ENCODE peak calls at places on chromosomes 1 and 21, in five cellular contexts. S is SK-N-SH, D is vagina, Y is HL-60, C is endothelial cell of umbilical vein. F is an unnamed sample.
A peak's percentile ranks its signal among the peaks of the same experiment; 100 is the strongest.

GRCh38 chr1:226548281-226549093 is at the start of gene STUM:
- DNase-seq in D (no peak), S (peak; percentile 85), C (peak; percentile 23), Y (no peak), F (no peak)

GRCh38 chr1:243396876-243397275 is 141.0 kb downstream of the SDCCAG8 start:
- DNase-seq in Y (no peak), C (no peak), D (no peak), S (no peak), F (no peak)

GRCh38 chr1:204357551-204357950 is 2.2 kb downstream of the PLEKHA6 start:
- DNase-seq in Y (peak; percentile 30), C (peak; percentile 49), D (no peak), S (peak; percentile 33), F (no peak)

GRCh38 chr1:207890136-207890738 is 20.7 kb downstream of the CD34 start:
- DNase-seq in Y (no peak), S (no peak), D (peak; percentile 58), C (peak; percentile 99), F (no peak)

GRCh38 chr1:226642421-226642820 is 93.9 kb downstream of the STUM start:
- DNase-seq in S (no peak), D (no peak), C (no peak), Y (no peak), F (no peak)

GRCh38 chr1:202858306-202858705 is 30.6 kb downstream of the RABIF start:
- DNase-seq in S (no peak), D (peak; percentile 91), C (peak; percentile 53), Y (peak; percentile 76), F (no peak)

GRCh38 chr1:204994086-204994862 is 48.7 kb upstream of the CNTN2 start:
- DNase-seq in D (no peak), S (no peak), C (no peak), Y (no peak), F (no peak)

GRCh38 chr21:43775795-43776430 is at the start of gene CSTB:
- DNase-seq in Y (peak; percentile 74), C (peak; percentile 68), D (no peak), S (peak; percentile 95), F (peak; percentile 95)

GRCh38 chr1:44723496-44724407 is 7.2 kb downstream of the RNU5D-1 start:
- DNase-seq in Y (peak; percentile 77), C (no peak), S (no peak), D (no peak), F (no peak)

GRCh38 chr1:10635385-10635896 is 160.7 kb downstream of the PEX14 start:
- DNase-seq in S (peak; percentile 49), D (no peak), Y (peak; percentile 34), C (no peak), F (no peak)

GRCh38 chr21:40049031-40049958 is 182.1 kb downstream of the PCP4 start:
- DNase-seq in C (no peak), D (no peak), Y (no peak), S (no peak), F (peak; percentile 79)

GRCh38 chr21:38879912-38880577 is 74.3 kb downstream of the ETS2 start:
- DNase-seq in D (no peak), C (no peak), Y (no peak), S (no peak), F (no peak)

GRCh38 chr21:34939673-34940321 is 109.3 kb downstream of the RUNX1 start:
- DNase-seq in S (no peak), Y (peak; percentile 35), D (no peak), C (no peak), F (no peak)

GRCh38 chr1:219639843-219640606 is 27.1 kb upstream of the ZC3H11B start:
- DNase-seq in S (no peak), Y (no peak), C (no peak), D (no peak), F (no peak)

GRCh38 chr1:15337656-15338402 is 71.9 kb upstream of the EFHD2 start:
- DNase-seq in C (peak; percentile 83), D (no peak), S (no peak), Y (no peak), F (no peak)

GRCh38 chr1:13830170-13830569 is 130.2 kb downstream of the PRDM2 start:
- DNase-seq in Y (no peak), D (no peak), S (peak; percentile 1), C (no peak), F (peak; percentile 29)

GRCh38 chr21:16569679-16570078 is 839.9 kb downstream of the USP25 start:
- DNase-seq in Y (no peak), S (no peak), C (no peak), D (no peak), F (no peak)

GRCh38 chr1:38776466-38776865 is 83.1 kb downstream of the RRAGC start:
- DNase-seq in D (no peak), C (no peak), S (no peak), Y (no peak), F (no peak)

GRCh38 chr1:177432897-177433296 is 262.1 kb downstream of the BRINP2 start:
- DNase-seq in C (no peak), Y (no peak), D (no peak), S (peak; percentile 12), F (no peak)

GRCh38 chr1:215523128-215523861 is 43.8 kb upstream of the KCTD3 start:
- DNase-seq in Y (no peak), C (peak; percentile 18), S (no peak), D (no peak), F (no peak)

GRCh38 chr1:31510853-31511789 is 65.2 kb upstream of the TINAGL1 start:
- DNase-seq in S (no peak), D (no peak), Y (no peak), C (no peak), F (no peak)

GRCh38 chr1:31306278-31306677 is 9.4 kb downstream of the ZCCHC17 start:
- DNase-seq in Y (no peak), D (no peak), S (no peak), C (peak; percentile 81), F (no peak)

GRCh38 chr1:56797079-56797685 is 22.0 kb downstream of the FYB2 start:
- DNase-seq in D (no peak), Y (no peak), S (no peak), C (no peak), F (no peak)

GRCh38 chr1:41659903-41660302 is 175.4 kb upstream of the EDN2 start:
- DNase-seq in C (no peak), D (no peak), S (no peak), Y (no peak), F (no peak)

GRCh38 chr1:67923074-67923473 is 89.8 kb upstream of the GNG12 start:
- DNase-seq in S (no peak), Y (no peak), D (no peak), C (no peak), F (no peak)

GRCh38 chr1:204435246-204435885 is 23.7 kb upstream of the PPP1R15B start:
- DNase-seq in C (no peak), D (no peak), S (no peak), Y (peak; percentile 69), F (no peak)

GRCh38 chr1:156839426-156840109 is 19.3 kb downstream of the INSRR start:
- DNase-seq in Y (no peak), D (no peak), S (no peak), C (no peak), F (no peak)

GRCh38 chr1:216903389-216903754 is 180.1 kb upstream of the ESRRG start:
- DNase-seq in S (no peak), Y (no peak), C (no peak), D (no peak), F (no peak)

DNA sequence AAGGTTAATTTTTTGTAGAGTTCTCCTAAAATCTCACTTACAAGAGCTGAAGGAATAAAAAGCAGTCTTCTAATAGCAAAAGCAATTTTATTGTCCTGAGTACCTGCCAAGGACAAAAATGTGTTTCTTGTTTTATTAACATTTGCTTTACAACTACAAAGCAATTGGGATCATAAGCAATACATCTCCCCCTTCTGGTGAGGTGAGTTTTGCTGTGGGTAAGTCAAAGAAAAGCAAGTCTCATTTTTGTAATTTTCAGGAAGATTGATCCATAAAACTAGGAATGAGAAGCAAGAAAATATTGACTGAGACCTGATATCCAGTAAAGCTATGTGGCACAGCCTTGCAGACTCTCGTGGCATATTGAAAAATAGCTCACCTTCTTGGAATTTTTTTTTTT is 2162.7 kb downstream of the NCAM2 start:
- DNase-seq in C (peak; percentile 43), D (no peak), S (peak; percentile 3), Y (no peak), F (no peak)
- TF ChIP-seq CTCF in C (peak; percentile 19), D (no peak), S (no peak), Y (no peak), F (no peak)

DNA sequence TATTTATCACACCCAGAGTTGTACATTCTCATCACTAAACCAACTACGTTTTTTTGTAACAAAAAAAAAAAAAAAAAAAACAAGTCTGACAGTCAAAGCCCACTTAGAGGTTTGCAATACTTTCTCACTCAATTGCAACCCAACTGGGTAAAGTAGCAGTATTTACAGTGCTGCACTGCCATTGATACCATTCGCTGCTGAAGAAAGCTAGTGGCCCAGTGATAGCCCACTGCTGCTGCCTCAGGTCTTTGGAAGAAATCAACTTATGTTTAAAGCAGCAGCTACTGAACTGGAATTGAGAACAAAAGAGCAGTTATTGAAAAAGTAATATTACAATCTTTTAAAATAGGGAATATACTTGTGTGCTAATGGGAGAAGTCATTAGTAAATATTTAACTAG is 2.7 kb downstream of the HNRNPU start:
- DNase-seq in Y (peak; percentile 29), S (no peak), D (no peak), C (peak; percentile 18), F (no peak)
- TF ChIP-seq POLR2AphosphoS5 in Y (no peak), S (no peak), D (no peak), C (no peak), F (no peak)

DNA sequence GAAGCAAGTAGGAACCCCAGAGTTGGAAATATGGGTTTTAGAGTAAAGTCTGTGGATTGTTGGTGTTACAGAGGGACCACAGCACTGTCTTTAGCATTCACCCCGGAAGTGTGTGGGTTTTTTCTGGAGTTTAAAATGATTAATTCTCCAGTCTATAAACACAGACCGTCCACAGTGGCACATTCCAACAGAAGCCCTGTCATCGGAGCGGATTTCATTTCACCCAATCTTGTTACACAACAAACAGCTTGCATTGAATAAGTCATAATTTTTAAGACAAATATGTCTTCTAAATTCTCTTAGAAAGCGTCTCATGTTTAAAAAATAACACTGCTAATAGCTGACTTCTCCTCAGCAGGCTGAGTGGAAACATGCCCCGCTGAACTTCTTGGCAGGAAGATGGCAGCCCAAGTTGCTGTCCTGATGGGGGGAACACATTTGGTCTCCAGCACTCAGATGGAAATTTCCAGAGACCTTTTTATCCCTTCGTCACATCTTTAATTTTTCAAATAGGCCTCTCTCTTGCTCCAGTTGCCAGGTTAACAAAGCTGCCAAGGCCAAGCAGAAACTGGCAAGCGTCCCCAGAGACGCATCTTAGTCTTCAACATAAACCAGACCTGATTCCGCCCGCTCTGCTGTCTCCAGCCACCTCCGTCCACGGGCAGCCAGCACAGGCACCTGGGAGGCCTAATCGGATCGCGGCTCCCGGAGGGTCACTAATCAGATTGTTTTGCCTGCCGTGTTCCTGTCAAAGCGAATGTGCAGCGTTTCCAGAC is 28.8 kb upstream of the SLC19A1 start:
- DNase-seq in Y (no peak), S (peak; percentile 86), C (no peak), D (no peak), F (no peak)
- H3K4me3 ChIP-seq in Y (no peak overlapping the region), S (no peak overlapping the region), C (no peak overlapping the region), D (no peak overlapping the region), F (no peak overlapping the region)

GRCh38 chr1:93680121-93681094 is 1.2 kb downstream of the BCAR3 start:
- DNase-seq in C (peak; percentile 89), Y (no peak), D (peak; percentile 94), S (peak; percentile 80), F (peak; percentile 95)
- TF ChIP-seq CTCF in C (peak; percentile 70), Y (no peak), D (no peak), S (peak; percentile 64), F (peak; percentile 49)